ENCODE peak calls at places on chromosome 9, in nine cellular contexts. L is AG10803, W is GM12864, I is GM10248, S is right lobe of liver, B is AG04450, U is glutamatergic neuron, R is choroid plexus epithelial cell, D is fibroblast of lung. Q is an unnamed sample.
A peak's percentile ranks its signal among the peaks of the same experiment; 100 is the strongest.

GRCh38 chr9:3962467-3962866 is 337.4 kb downstream of the GLIS3 start:
- DNase-seq in R (peak; percentile 75), I (no peak), D (peak; percentile 57), L (peak; percentile 61), W (no peak), S (no peak), U (no peak), B (peak; percentile 34), Q (no peak)

GRCh38 chr9:100317706-100318105 is 35.0 kb downstream of the TEX10 start:
- DNase-seq in R (peak; percentile 47), I (no peak), B (no peak), U (no peak), D (peak; percentile 68), S (no peak), W (no peak), L (peak; percentile 24), Q (no peak)

GRCh38 chr9:16458696-16459420 is 411.6 kb downstream of the BNC2 start:
- DNase-seq in R (peak; percentile 69), B (no peak), S (no peak), L (no peak), I (peak; percentile 17), W (peak; percentile 61), D (peak; percentile 54), U (no peak), Q (no peak)

GRCh38 chr9:131660466-131661405 is 79.1 kb downstream of the RAPGEF1 start:
- DNase-seq in B (no peak), L (no peak), D (no peak), I (no peak), U (no peak), S (no peak), W (no peak), R (no peak), Q (no peak)

GRCh38 chr9:78130004-78130403 is 98.4 kb upstream of the GNAQ start:
- DNase-seq in R (peak; percentile 43), L (peak; percentile 29), D (peak; percentile 56), B (no peak), U (no peak), W (no peak), I (no peak), S (no peak), Q (no peak)

GRCh38 chr9:125674981-125675973 is 31.7 kb downstream of the MAPKAP1 start:
- DNase-seq in L (peak; percentile 82), D (peak; percentile 93), S (no peak), R (peak; percentile 87), U (no peak), B (peak; percentile 55), I (no peak), W (no peak), Q (no peak)

GRCh38 chr9:132702254-132702653 is 32.0 kb downstream of the GTF3C4 start:
- DNase-seq in W (no peak), U (no peak), L (no peak), S (no peak), B (no peak), D (no peak), R (no peak), I (no peak), Q (no peak)

GRCh38 chr9:4986291-4986690 is 1.2 kb downstream of the JAK2 start:
- DNase-seq in W (no peak), D (no peak), R (peak; percentile 31), S (no peak), L (no peak), B (no peak), U (no peak), I (no peak), Q (peak; percentile 16)

GRCh38 chr9:78786794-78787193 is 489.9 kb downstream of the PSAT1 start:
- DNase-seq in W (no peak), B (no peak), S (no peak), L (peak; percentile 62), U (no peak), I (no peak), D (peak; percentile 83), R (peak; percentile 25), Q (no peak)

DNA sequence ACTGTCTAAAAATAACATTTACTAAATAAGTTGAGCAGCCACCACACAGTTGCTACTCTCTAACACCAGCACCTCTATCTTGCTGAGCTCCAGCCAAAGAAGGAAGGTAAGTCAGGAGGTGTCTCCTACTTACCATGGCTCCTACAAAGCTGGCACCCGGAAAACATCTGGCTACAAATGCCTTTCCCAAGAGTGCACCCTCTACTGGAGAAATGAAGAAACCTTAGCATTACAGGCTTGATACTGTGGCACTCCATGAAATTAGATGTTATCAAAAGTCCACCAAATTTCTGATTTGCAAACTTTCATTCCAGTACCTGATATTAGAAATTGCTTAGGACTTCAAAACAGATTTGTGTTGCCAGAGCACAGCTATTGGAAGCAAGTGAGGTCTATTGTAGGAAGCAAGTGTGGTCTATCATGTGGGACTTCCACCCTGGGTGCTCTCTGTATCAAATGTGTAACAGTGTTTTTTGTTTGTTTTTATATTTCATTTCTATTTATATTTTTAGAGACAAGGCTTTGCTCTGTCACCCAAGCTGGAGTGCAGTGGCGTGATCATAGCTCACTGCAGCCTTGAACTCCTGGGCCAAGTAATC is 25.7 kb upstream of the RFK start:
- DNase-seq in U (no peak), D (no peak), W (no peak), S (no peak), B (no peak), R (peak; percentile 44), L (peak; percentile 28), I (peak; percentile 33), Q (no peak)
- TF ChIP-seq CTCF in U (peak; percentile 25), D (peak; percentile 57), W (peak; percentile 69), S (peak; percentile 73), B (peak; percentile 64), R (peak; percentile 75), L (peak; percentile 71), I (peak; percentile 37), Q (peak; percentile 34)

GRCh38 chr9:122379340-122379739 is 8.5 kb downstream of the PTGS1 start:
- DNase-seq in R (no peak), U (no peak), I (no peak), D (no peak), S (no peak), L (no peak), W (no peak), B (no peak), Q (no peak)
- TF ChIP-seq CTCF in R (peak; percentile 59), U (peak; percentile 24), I (peak; percentile 13), D (peak; percentile 29), S (no peak), L (peak; percentile 49), W (peak; percentile 50), B (peak; percentile 36), Q (peak; percentile 11)

DNA sequence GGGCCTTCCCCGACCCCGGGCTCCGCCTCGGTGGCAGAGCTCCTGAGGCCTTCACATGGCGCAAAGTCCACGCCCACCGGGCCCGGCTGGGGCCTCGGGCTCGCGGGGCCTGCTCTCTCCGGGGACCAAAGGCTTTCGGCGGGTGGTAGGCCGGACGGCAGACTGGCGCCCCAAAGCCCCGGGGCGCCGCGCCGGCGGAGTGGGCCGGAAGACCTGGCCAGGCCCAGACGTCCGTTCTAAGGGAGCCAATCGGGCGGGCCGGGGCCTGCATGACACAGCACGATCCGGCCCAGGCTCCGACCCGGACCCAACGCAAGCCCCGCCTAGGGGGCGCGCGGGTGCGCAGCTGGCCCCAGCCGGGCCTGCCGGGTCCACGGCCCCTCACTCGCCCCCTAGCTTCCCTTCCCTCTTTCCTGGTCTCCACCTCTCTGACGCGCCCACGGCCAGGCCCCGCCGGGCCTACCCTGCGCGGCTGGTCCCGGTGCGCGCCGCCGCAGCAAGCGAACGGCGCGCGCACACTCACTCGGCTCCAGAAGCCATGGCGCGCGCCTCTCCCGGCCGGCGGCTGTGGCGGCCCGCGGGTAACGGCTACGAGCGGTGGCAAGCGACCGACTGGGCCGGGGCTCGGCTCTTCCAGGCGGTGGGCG is 488 bp downstream of the VCP start:
- DNase-seq in L (peak; percentile 88), I (peak; percentile 85), U (peak; percentile 79), S (peak; percentile 91), B (peak; percentile 58), W (peak; percentile 55), R (peak; percentile 91), D (peak; percentile 88), Q (peak; percentile 91)
- TF ChIP-seq CTCF in L (peak; percentile 18), I (peak; percentile 41), U (no peak), S (peak; percentile 46), B (peak; percentile 34), W (peak; percentile 30), R (peak; percentile 25), D (peak; percentile 41), Q (peak; percentile 10)

GRCh38 chr9:13354733-13355132 is 75.2 kb upstream of the MPDZ start:
- DNase-seq in I (no peak), S (no peak), D (peak; percentile 74), R (peak; percentile 33), B (no peak), U (no peak), W (no peak), L (peak; percentile 52), Q (no peak)

GRCh38 chr9:13352451-13352979 is 73.0 kb upstream of the MPDZ start:
- DNase-seq in L (no peak), S (no peak), D (no peak), W (no peak), I (no peak), U (no peak), R (no peak), B (no peak), Q (no peak)

GRCh38 chr9:13351768-13352386 is 72.4 kb upstream of the MPDZ start:
- DNase-seq in S (no peak), R (peak; percentile 84), W (no peak), U (no peak), D (peak; percentile 65), I (peak; percentile 7), B (peak; percentile 11), L (peak; percentile 74), Q (peak; percentile 4)
- TF ChIP-seq CTCF in S (peak; percentile 64), R (peak; percentile 61), W (peak; percentile 28), U (peak; percentile 73), D (peak; percentile 41), I (peak; percentile 32), B (peak; percentile 60), L (peak; percentile 78), Q (no peak)

GRCh38 chr9:26746357-26747072 is 146.1 kb downstream of the CAAP1 start:
- DNase-seq in D (peak; percentile 35), S (no peak), I (peak; percentile 10), L (no peak), B (no peak), U (no peak), R (peak; percentile 55), W (peak; percentile 51), Q (peak; percentile 6)

GRCh38 chr9:26750126-26750525 is 142.5 kb downstream of the CAAP1 start:
- DNase-seq in W (no peak), D (no peak), S (no peak), L (no peak), I (no peak), B (no peak), U (no peak), R (no peak), Q (no peak)

GRCh38 chr9:26747611-26748010 is 145.0 kb downstream of the CAAP1 start:
- DNase-seq in D (no peak), B (no peak), U (no peak), L (no peak), R (no peak), I (no peak), W (no peak), S (no peak), Q (no peak)

GRCh38 chr9:26745111-26745510 is 147.5 kb downstream of the CAAP1 start:
- DNase-seq in L (no peak), R (no peak), S (no peak), U (no peak), I (no peak), W (no peak), D (no peak), B (no peak), Q (no peak)

GRCh38 chr9:26748449-26749058 is 144.0 kb downstream of the CAAP1 start:
- DNase-seq in W (no peak), U (no peak), I (no peak), L (no peak), B (no peak), D (no peak), R (no peak), S (no peak), Q (no peak)
- TF ChIP-seq CTCF in W (no peak), U (no peak), I (no peak), L (no peak), B (no peak), D (no peak), R (peak; percentile 4), S (no peak), Q (no peak)

GRCh38 chr9:21904776-21905175 is 89.4 kb downstream of the CDKN2A start:
- DNase-seq in S (no peak), R (peak; percentile 35), D (peak; percentile 8), I (no peak), W (no peak), B (no peak), U (no peak), L (no peak), Q (no peak)
- TF ChIP-seq CTCF in S (no peak), R (peak; percentile 37), D (no peak), I (no peak), W (no peak), B (peak; percentile 13), U (peak; percentile 11), L (no peak), Q (no peak)